ENCODE peak calls at places on chromosomes 16 and 17, in four cellular contexts. A is iris pigment epithelial cell, M is WTC11, U is HEK293T. Y is an unnamed sample.

GRCh38 chr17:78168906-78169793 is 769 bp downstream of the SYNGR2 start:
- DNase-seq in A (peak), M (peak), U (peak), Y (peak)

GRCh38 chr17:80414508-80414802 is 512 bp upstream of the ENDOV start:
- DNase-seq in A (no peak), M (no peak), U (peak), Y (no peak)

GRCh38 chr17:35716897-35717839 is 14.3 kb upstream of the RASL10B start:
- DNase-seq in A (peak), M (no peak), U (no peak), Y (no peak)

GRCh38 chr17:45428954-45429337 is 3.7 kb downstream of the ARHGAP27 start:
- DNase-seq in A (no peak), M (no peak), U (no peak), Y (peak)

GRCh38 chr17:19766421-19767270 is 18.5 kb upstream of the ALDH3A1 start:
- DNase-seq in A (peak), M (peak), U (peak), Y (peak)

GRCh38 chr16:49459953-49460735 is 86.5 kb downstream of the C16orf78 start:
- DNase-seq in A (no peak), M (no peak), U (no peak), Y (no peak)

GRCh38 chr16:4389051-4389955 is 17.7 kb downstream of the VASN start:
- DNase-seq in A (no peak), M (peak), U (no peak), Y (no peak)

GRCh38 chr16:85911531-85911930 is 12.6 kb downstream of the IRF8 start:
- DNase-seq in A (no peak), M (no peak), U (no peak), Y (no peak)

GRCh38 chr16:26983426-26983825 is 83.3 kb upstream of the C16orf82 start:
- DNase-seq in A (peak), M (no peak), U (no peak), Y (no peak)

GRCh38 chr16:51440096-51440495 is 289.0 kb upstream of the SALL1 start:
- DNase-seq in A (no peak), M (no peak), U (no peak), Y (no peak)

GRCh38 chr17:78441271-78441986 is 63.0 kb downstream of the PGS1 start:
- DNase-seq in A (no peak), M (no peak), U (no peak), Y (no peak)

GRCh38 chr17:60695960-60696359 is 18.3 kb downstream of the BCAS3 start:
- DNase-seq in A (no peak), M (no peak), U (no peak), Y (no peak)

GRCh38 chr17:73820686-73821448 is 176.6 kb upstream of the SDK2 start:
- DNase-seq in A (no peak), M (peak), U (peak), Y (no peak)

GRCh38 chr16:75506567-75506966 is 11.3 kb upstream of the CHST6 start:
- DNase-seq in A (peak), M (no peak), U (no peak), Y (no peak)

GRCh38 chr16:50741225-50741807 is 570 bp upstream of the CYLD start:
- DNase-seq in A (no peak), M (no peak), U (no peak), Y (no peak)

GRCh38 chr17:7894866-7895265 is 6.3 kb downstream of the CHD3 start:
- DNase-seq in A (no peak), M (no peak), U (no peak), Y (no peak)

GRCh38 chr17:66540131-66540781 is 237.8 kb downstream of the PRKCA start:
- DNase-seq in A (peak), M (peak), U (no peak), Y (no peak)

GRCh38 chr16:8788578-8789172 is 8.8 kb downstream of the TMEM186 start:
- DNase-seq in A (no peak), M (no peak), U (no peak), Y (no peak)

GRCh38 chr17:14205992-14206461 is 30.6 kb downstream of the CDRT15 start:
- DNase-seq in A (no peak), M (no peak), U (no peak), Y (no peak)

GRCh38 chr16:77299395-77299794 is 100.2 kb downstream of the SYCE1L start:
- DNase-seq in A (no peak), M (no peak), U (no peak), Y (peak)

GRCh38 chr16:10168258-10168657 is 14.0 kb downstream of the GRIN2A start:
- DNase-seq in A (no peak), M (no peak), U (no peak), Y (no peak)

GRCh38 chr17:15377608-15378007 is 36.2 kb upstream of the TEKT3 start:
- DNase-seq in A (peak), M (no peak), U (no peak), Y (no peak)

GRCh38 chr16:22075043-22075757 is 17.1 kb upstream of the VWA3A start:
- DNase-seq in A (peak), M (no peak), U (no peak), Y (no peak)

GRCh38 chr17:45675012-45675411 is 109.1 kb upstream of the CRHR1 start:
- DNase-seq in A (no peak), M (no peak), U (no peak), Y (no peak)

GRCh38 chr17:80664217-80664780 is 119.7 kb downstream of the RPTOR start:
- DNase-seq in A (no peak), M (no peak), U (no peak), Y (no peak)

GRCh38 chr17:510223-510917 is 157.8 kb upstream of the RPH3AL start:
- DNase-seq in A (no peak), M (no peak), U (no peak), Y (no peak)

Y was measured in naive B cell.